ENCODE peak calls at places on chromosomes 5 and 9, in nine cellular contexts. J is psoas muscle, Z is stomach, E is Peyer's patch, A is SK-N-SH, U is iPS DF 6.9, K is coronary artery, R is dorsolateral prefrontal cortex, C is body of pancreas. O is an unnamed sample.
A peak's percentile ranks its signal among the peaks of the same experiment; 100 is the strongest.

GRCh38 chr9:93659837-93660177 is 83.4 kb downstream of the PHF2 start:
- DNase-seq in K (no peak), A (no peak), Z (no peak), R (no peak), C (no peak), E (no peak), U (no peak), J (peak; percentile 7), O (no peak)

GRCh38 chr9:94150890-94151660 is 66.8 kb downstream of the PTPDC1 start:
- DNase-seq in A (no peak), E (no peak), Z (no peak), U (no peak), K (no peak), C (no peak), R (no peak), J (no peak), O (no peak)

GRCh38 chr9:73038613-73039012 is 85.8 kb upstream of the ALDH1A1 start:
- DNase-seq in K (peak; percentile 81), J (peak; percentile 51), R (no peak), Z (peak; percentile 29), C (peak; percentile 47), U (no peak), A (no peak), E (no peak), O (no peak)

GRCh38 chr9:21060919-21061561 is 16.7 kb downstream of the IFNB1 start:
- DNase-seq in U (no peak), J (no peak), K (no peak), R (no peak), Z (no peak), A (no peak), E (no peak), C (no peak), O (no peak)

GRCh38 chr9:115847245-115847644 is 306.3 kb upstream of the PAPPA start:
- DNase-seq in A (no peak), Z (no peak), R (no peak), K (no peak), E (no peak), U (no peak), C (no peak), J (no peak), O (no peak)

GRCh38 chr9:93949073-93949693 is 6.0 kb downstream of the BARX1 start:
- DNase-seq in J (no peak), K (no peak), E (no peak), U (no peak), C (no peak), A (peak; percentile 30), Z (no peak), R (no peak), O (no peak)

GRCh38 chr5:140351609-140352334 is 5.4 kb upstream of the HBEGF start:
- DNase-seq in C (peak; percentile 76), R (no peak), J (no peak), E (peak; percentile 40), K (no peak), Z (no peak), U (peak; percentile 55), A (peak; percentile 66), O (no peak)

GRCh38 chr5:176382721-176383120 is 5.7 kb downstream of the NOP16 start:
- DNase-seq in J (no peak), A (no peak), E (no peak), R (no peak), C (no peak), K (no peak), U (no peak), Z (no peak), O (no peak)

GRCh38 chr9:113219972-113220371 is 1.1 kb downstream of the FKBP15 start:
- DNase-seq in U (no peak), A (no peak), Z (no peak), K (no peak), C (no peak), J (no peak), R (no peak), E (no peak), O (no peak)

GRCh38 chr5:142725231-142726187 is 39.6 kb upstream of the FGF1 start:
- DNase-seq in A (no peak), R (no peak), C (no peak), Z (no peak), U (no peak), E (no peak), K (peak; percentile 17), J (no peak), O (no peak)

GRCh38 chr5:90590-91547 is 1.1 kb upstream of the PLEKHG4B start:
- DNase-seq in C (peak; percentile 38), U (no peak), E (no peak), K (peak; percentile 64), A (no peak), Z (peak; percentile 58), J (no peak), R (no peak), O (peak; percentile 18)

GRCh38 chr5:66012271-66012670 is 85.9 kb downstream of the ERBIN start:
- DNase-seq in J (no peak), K (no peak), R (no peak), U (no peak), C (no peak), A (no peak), Z (no peak), E (no peak), O (no peak)

GRCh38 chr9:74498616-74499095 is 1.5 kb downstream of the RORB start:
- DNase-seq in U (no peak), J (no peak), R (no peak), K (no peak), C (no peak), E (no peak), Z (no peak), A (no peak), O (no peak)

GRCh38 chr5:75622564-75622963 is 11.3 kb downstream of the ANKDD1B start:
- DNase-seq in R (no peak), E (no peak), C (peak; percentile 78), Z (peak; percentile 41), A (no peak), U (no peak), K (no peak), J (no peak), O (peak; percentile 63)

GRCh38 chr9:136297766-136298735 is 5.8 kb downstream of the CCDC187 start:
- DNase-seq in E (no peak), Z (no peak), K (no peak), U (no peak), A (no peak), J (no peak), C (no peak), R (no peak), O (no peak)

GRCh38 chr5:10065428-10066000 is 184.2 kb downstream of the ATPSCKMT start:
- DNase-seq in E (no peak), J (no peak), K (peak; percentile 17), A (no peak), C (no peak), R (no peak), U (no peak), Z (no peak), O (no peak)

GRCh38 chr5:179225387-179225786 is 119.9 kb downstream of the ADAMTS2 start:
- DNase-seq in Z (no peak), K (peak; percentile 64), C (no peak), E (no peak), J (no peak), R (peak; percentile 40), U (no peak), A (no peak), O (no peak)

DNA sequence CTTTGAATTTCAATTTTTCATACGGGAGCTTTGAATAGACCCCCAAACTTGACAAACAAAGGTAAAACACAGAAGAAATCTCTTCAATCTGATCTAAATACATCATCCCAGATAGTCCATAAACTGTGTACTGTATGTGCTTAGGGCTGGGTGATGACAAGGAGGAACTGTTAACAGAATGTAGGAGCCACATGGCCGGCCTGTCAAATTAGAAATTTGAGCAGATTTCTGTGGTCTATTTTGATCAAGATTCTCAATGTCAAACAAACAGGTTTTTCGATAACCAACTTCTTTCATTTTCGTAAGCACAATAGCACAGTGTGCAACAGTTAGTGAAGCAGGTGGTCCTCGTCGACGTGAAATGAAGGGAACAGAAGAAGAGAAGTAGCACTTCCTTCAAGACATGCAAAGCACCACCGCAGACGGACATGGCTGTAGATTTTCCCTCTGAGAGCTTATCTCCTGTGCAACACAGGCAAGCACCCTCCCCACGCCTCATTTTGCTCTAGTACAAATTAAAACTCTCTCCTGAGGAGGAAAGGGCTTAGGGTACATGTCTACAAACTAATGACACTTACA is 252.1 kb downstream of the CRB2 start:
- DNase-seq in U (no peak), E (peak; percentile 77), K (no peak), J (no peak), Z (no peak), A (no peak), C (no peak), R (no peak), O (no peak)
- H3K4me3 ChIP-seq in U (no peak overlapping the region), E (no peak overlapping the region), K (no peak overlapping the region), J (no peak overlapping the region), Z (no peak overlapping the region), A (no peak overlapping the region), C (no peak overlapping the region), R (no peak overlapping the region), O (no peak overlapping the region)

GRCh38 chr5:32642276-32643002 is 57.1 kb downstream of the SUB1 start:
- DNase-seq in A (no peak), J (no peak), Z (no peak), U (no peak), K (no peak), E (no peak), R (no peak), C (no peak), O (no peak)
- H3K4me3 ChIP-seq in A (no peak overlapping the region), J (no peak overlapping the region), Z (no peak overlapping the region), U (no peak overlapping the region), K (no peak overlapping the region), E (no peak overlapping the region), R (no peak overlapping the region), C (no peak overlapping the region), O (no peak overlapping the region)

GRCh38 chr5:116864157-116864837 is 289.7 kb upstream of the SEMA6A start:
- DNase-seq in K (no peak), Z (no peak), A (peak; percentile 30), U (peak; percentile 90), R (no peak), E (no peak), J (no peak), C (no peak), O (no peak)
- H3K4me3 ChIP-seq in K (no peak overlapping the region), Z (no peak overlapping the region), A (no peak overlapping the region), U (no peak overlapping the region), R (no peak overlapping the region), E (no peak overlapping the region), J (no peak overlapping the region), C (no peak overlapping the region), O (no peak overlapping the region)

GRCh38 chr9:83284766-83285165 is 221.8 kb upstream of the RASEF start:
- DNase-seq in C (no peak), R (no peak), Z (no peak), U (no peak), A (no peak), K (no peak), J (no peak), E (no peak), O (no peak)

GRCh38 chr9:83283528-83283927 is 220.6 kb upstream of the RASEF start:
- DNase-seq in A (no peak), E (no peak), C (no peak), Z (no peak), K (no peak), R (no peak), J (no peak), U (no peak), O (no peak)

GRCh38 chr9:83280790-83281189 is 217.8 kb upstream of the RASEF start:
- DNase-seq in K (no peak), U (no peak), C (no peak), E (no peak), Z (no peak), J (no peak), R (no peak), A (no peak), O (no peak)

GRCh38 chr9:83280259-83280658 is 217.3 kb upstream of the RASEF start:
- DNase-seq in A (no peak), E (no peak), K (no peak), C (no peak), Z (no peak), U (no peak), J (no peak), R (no peak), O (no peak)

GRCh38 chr9:83281306-83282255 is 218.6 kb upstream of the RASEF start:
- DNase-seq in U (no peak), R (no peak), J (peak; percentile 33), Z (no peak), E (no peak), A (peak; percentile 43), C (peak; percentile 70), K (no peak), O (peak; percentile 37)
- H3K4me3 ChIP-seq in U (no peak overlapping the region), R (no peak overlapping the region), J (peak overlapping the region; percentile 35), Z (no peak overlapping the region), E (no peak overlapping the region), A (peak overlapping the region; percentile 32), C (no peak overlapping the region), K (peak overlapping the region; percentile 11), O (no peak overlapping the region)